ENCODE peak calls at places on chromosomes 6 and 20, in nine cellular contexts. One of them, this sample, is unnamed.

GRCh38 chr6:57097596-57097995 is 7.6 kb downstream of the ZNF451 start:
- DNase-seq in astrocyte of the spinal cord: no peak
- DNase-seq in heart left ventricle: no peak
- DNase-seq in pancreas: no peak
- DNase-seq in cardiac muscle cell: no peak
- DNase-seq in osteoblast: no peak
- DNase-seq in AG04450: no peak
- DNase-seq in Caco-2: no peak
- DNase-seq in ovary: no peak
- DNase-seq in this sample: no peak

GRCh38 chr20:58839474-58839874 is 11.2 kb downstream of the GNAS-AS1 start:
- DNase-seq in astrocyte of the spinal cord: peak
- DNase-seq in heart left ventricle: no peak
- DNase-seq in pancreas: peak
- DNase-seq in cardiac muscle cell: peak
- DNase-seq in osteoblast: peak
- DNase-seq in AG04450: no peak
- DNase-seq in Caco-2: peak
- DNase-seq in ovary: no peak
- DNase-seq in this sample: no peak

GRCh38 chr6:161406633-161407032 is 132.8 kb upstream of the AGPAT4 start:
- DNase-seq in astrocyte of the spinal cord: peak
- DNase-seq in heart left ventricle: no peak
- DNase-seq in pancreas: no peak
- DNase-seq in cardiac muscle cell: peak
- DNase-seq in osteoblast: no peak
- DNase-seq in AG04450: peak
- DNase-seq in Caco-2: no peak
- DNase-seq in ovary: no peak
- DNase-seq in this sample: peak

GRCh38 chr6:163449076-163449475 is 34.6 kb downstream of the QKI start:
- DNase-seq in astrocyte of the spinal cord: no peak
- DNase-seq in heart left ventricle: no peak
- DNase-seq in pancreas: no peak
- DNase-seq in cardiac muscle cell: no peak
- DNase-seq in osteoblast: no peak
- DNase-seq in AG04450: no peak
- DNase-seq in Caco-2: no peak
- DNase-seq in ovary: no peak
- DNase-seq in this sample: no peak

GRCh38 chr6:30122515-30122914 is 9.6 kb upstream of the TRIM31 start:
- DNase-seq in astrocyte of the spinal cord: no peak
- DNase-seq in heart left ventricle: no peak
- DNase-seq in pancreas: no peak
- DNase-seq in cardiac muscle cell: no peak
- DNase-seq in osteoblast: no peak
- DNase-seq in AG04450: no peak
- DNase-seq in Caco-2: no peak
- DNase-seq in ovary: no peak
- DNase-seq in this sample: no peak

GRCh38 chr20:34268851-34269668 is 27.8 kb downstream of the ASIP start:
- DNase-seq in astrocyte of the spinal cord: peak
- DNase-seq in heart left ventricle: peak
- DNase-seq in pancreas: no peak
- DNase-seq in cardiac muscle cell: peak
- DNase-seq in osteoblast: peak
- DNase-seq in AG04450: no peak
- DNase-seq in Caco-2: no peak
- DNase-seq in ovary: peak
- DNase-seq in this sample: no peak

GRCh38 chr6:7905416-7905815 is 5.2 kb downstream of the TXNDC5 start:
- DNase-seq in astrocyte of the spinal cord: no peak
- DNase-seq in heart left ventricle: no peak
- DNase-seq in pancreas: no peak
- DNase-seq in cardiac muscle cell: peak
- DNase-seq in osteoblast: peak
- DNase-seq in AG04450: no peak
- DNase-seq in Caco-2: no peak
- DNase-seq in ovary: no peak
- DNase-seq in this sample: no peak

GRCh38 chr20:17558154-17558940 is 11.5 kb upstream of the DSTN start:
- DNase-seq in astrocyte of the spinal cord: peak
- DNase-seq in heart left ventricle: no peak
- DNase-seq in pancreas: no peak
- DNase-seq in cardiac muscle cell: peak
- DNase-seq in osteoblast: peak
- DNase-seq in AG04450: peak
- DNase-seq in Caco-2: no peak
- DNase-seq in ovary: peak
- DNase-seq in this sample: no peak

GRCh38 chr6:129102741-129103140 is 219.8 kb downstream of the LAMA2 start:
- DNase-seq in astrocyte of the spinal cord: no peak
- DNase-seq in heart left ventricle: peak
- DNase-seq in pancreas: no peak
- DNase-seq in cardiac muscle cell: peak
- DNase-seq in osteoblast: no peak
- DNase-seq in AG04450: no peak
- DNase-seq in Caco-2: no peak
- DNase-seq in ovary: peak
- DNase-seq in this sample: no peak

GRCh38 chr6:149190228-149190831 is 127.2 kb upstream of the TAB2 start:
- DNase-seq in astrocyte of the spinal cord: peak
- DNase-seq in heart left ventricle: no peak
- DNase-seq in pancreas: no peak
- DNase-seq in cardiac muscle cell: peak
- DNase-seq in osteoblast: no peak
- DNase-seq in AG04450: no peak
- DNase-seq in Caco-2: peak
- DNase-seq in ovary: no peak
- DNase-seq in this sample: peak

GRCh38 chr6:168355716-168356522 is 36.3 kb upstream of the DACT2 start:
- DNase-seq in astrocyte of the spinal cord: no peak
- DNase-seq in heart left ventricle: no peak
- DNase-seq in pancreas: peak
- DNase-seq in cardiac muscle cell: peak
- DNase-seq in osteoblast: peak
- DNase-seq in AG04450: no peak
- DNase-seq in Caco-2: peak
- DNase-seq in ovary: peak
- DNase-seq in this sample: no peak

GRCh38 chr6:157966990-157967389 is 14.7 kb upstream of the SYNJ2 start:
- DNase-seq in astrocyte of the spinal cord: no peak
- DNase-seq in heart left ventricle: no peak
- DNase-seq in pancreas: no peak
- DNase-seq in cardiac muscle cell: no peak
- DNase-seq in osteoblast: no peak
- DNase-seq in AG04450: no peak
- DNase-seq in Caco-2: no peak
- DNase-seq in ovary: no peak
- DNase-seq in this sample: no peak

GRCh38 chr20:60224914-60225313 is 266.7 kb downstream of the CDH26 start:
- DNase-seq in astrocyte of the spinal cord: no peak
- DNase-seq in heart left ventricle: no peak
- DNase-seq in pancreas: no peak
- DNase-seq in cardiac muscle cell: no peak
- DNase-seq in osteoblast: no peak
- DNase-seq in AG04450: no peak
- DNase-seq in Caco-2: peak
- DNase-seq in ovary: no peak
- DNase-seq in this sample: no peak

DNA sequence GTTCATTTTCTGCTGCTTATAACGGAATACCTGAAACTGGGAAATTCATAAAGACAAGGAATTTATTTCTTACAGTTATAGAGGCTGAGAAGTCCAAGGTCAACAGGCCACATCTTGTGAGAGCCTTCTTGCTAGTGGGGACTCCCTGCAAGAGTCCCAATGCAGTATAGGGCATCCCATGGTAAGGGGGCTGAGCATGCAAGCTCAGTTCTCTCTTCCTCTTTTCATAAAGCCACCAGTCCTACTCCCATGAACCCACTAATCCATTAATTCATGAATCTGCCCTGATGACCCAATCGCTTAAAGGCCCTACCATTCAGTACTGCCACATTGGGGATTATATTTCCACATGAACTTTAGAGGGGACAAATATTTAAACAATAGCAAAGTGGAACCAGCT is 26.5 kb downstream of the CYB5R4 start:
- DNase-seq in astrocyte of the spinal cord: no peak
- DNase-seq in heart left ventricle: no peak
- DNase-seq in pancreas: no peak
- DNase-seq in cardiac muscle cell: no peak
- DNase-seq in osteoblast: no peak
- DNase-seq in AG04450: no peak
- DNase-seq in Caco-2: no peak
- DNase-seq in ovary: no peak
- DNase-seq in this sample: no peak
- H3K4me3 ChIP-seq in astrocyte of the spinal cord: no peak
- H3K4me3 ChIP-seq in heart left ventricle: no peak
- H3K4me3 ChIP-seq in pancreas: no peak
- H3K4me3 ChIP-seq in cardiac muscle cell: no peak
- H3K4me3 ChIP-seq in osteoblast: no peak
- H3K4me3 ChIP-seq in AG04450: no peak
- H3K4me3 ChIP-seq in Caco-2: no peak
- H3K4me3 ChIP-seq in ovary: no peak
- H3K4me3 ChIP-seq in this sample: no peak

GRCh38 chr6:43575772-43576551 is at the start of the genes POLH and XPO5:
- DNase-seq in astrocyte of the spinal cord: peak
- DNase-seq in heart left ventricle: peak
- DNase-seq in pancreas: peak
- DNase-seq in cardiac muscle cell: peak
- DNase-seq in osteoblast: peak
- DNase-seq in AG04450: peak
- DNase-seq in Caco-2: peak
- DNase-seq in ovary: peak
- DNase-seq in this sample: no peak
- TF ChIP-seq CTCF in astrocyte of the spinal cord: peak
- TF ChIP-seq CTCF in heart left ventricle: peak
- TF ChIP-seq CTCF in pancreas: no peak
- TF ChIP-seq CTCF in cardiac muscle cell: peak
- TF ChIP-seq CTCF in osteoblast: no peak
- TF ChIP-seq CTCF in AG04450: peak
- TF ChIP-seq CTCF in Caco-2: no peak
- TF ChIP-seq CTCF in ovary: no peak
- TF ChIP-seq CTCF in this sample: peak

GRCh38 chr6:150863213-150863928 is 2.1 kb upstream of the MTHFD1L start:
- DNase-seq in astrocyte of the spinal cord: no peak
- DNase-seq in heart left ventricle: no peak
- DNase-seq in pancreas: no peak
- DNase-seq in cardiac muscle cell: no peak
- DNase-seq in osteoblast: no peak
- DNase-seq in AG04450: no peak
- DNase-seq in Caco-2: no peak
- DNase-seq in ovary: no peak
- DNase-seq in this sample: no peak

GRCh38 chr6:150857062-150857905 is 8.2 kb upstream of the MTHFD1L start:
- DNase-seq in astrocyte of the spinal cord: peak
- DNase-seq in heart left ventricle: no peak
- DNase-seq in pancreas: no peak
- DNase-seq in cardiac muscle cell: peak
- DNase-seq in osteoblast: peak
- DNase-seq in AG04450: peak
- DNase-seq in Caco-2: no peak
- DNase-seq in ovary: no peak
- DNase-seq in this sample: peak

DNA sequence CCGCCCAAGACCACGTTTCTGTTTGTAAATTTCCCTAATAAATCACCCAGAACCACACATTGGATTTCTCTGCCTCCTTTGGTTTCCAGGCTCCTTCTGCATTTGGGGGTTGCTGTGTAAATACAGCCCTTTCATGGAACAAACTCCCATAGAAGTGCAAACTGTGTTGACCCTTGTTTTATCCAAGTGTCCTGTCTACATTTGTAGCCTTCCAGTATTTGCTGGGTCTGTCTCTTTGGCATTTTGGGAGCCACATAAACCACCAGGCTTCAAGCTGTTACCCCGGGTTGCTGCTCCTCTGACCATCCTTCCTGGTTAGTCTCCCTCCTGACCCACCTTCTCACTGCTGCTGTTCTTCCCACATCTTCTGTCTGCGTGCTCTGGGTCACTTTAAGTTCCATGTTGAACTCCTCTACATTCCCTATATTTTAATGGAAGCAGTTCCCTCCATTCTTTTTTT is 7.6 kb upstream of the MTHFD1L start:
- DNase-seq in astrocyte of the spinal cord: no peak
- DNase-seq in heart left ventricle: no peak
- DNase-seq in pancreas: no peak
- DNase-seq in cardiac muscle cell: no peak
- DNase-seq in osteoblast: peak
- DNase-seq in AG04450: no peak
- DNase-seq in Caco-2: no peak
- DNase-seq in ovary: no peak
- DNase-seq in this sample: no peak
- H3K4me3 ChIP-seq in astrocyte of the spinal cord: no peak
- H3K4me3 ChIP-seq in heart left ventricle: no peak
- H3K4me3 ChIP-seq in pancreas: no peak
- H3K4me3 ChIP-seq in cardiac muscle cell: no peak
- H3K4me3 ChIP-seq in osteoblast: peak
- H3K4me3 ChIP-seq in AG04450: peak
- H3K4me3 ChIP-seq in Caco-2: no peak
- H3K4me3 ChIP-seq in ovary: no peak
- H3K4me3 ChIP-seq in this sample: no peak

GRCh38 chr6:114735118-114735730 is 392.4 kb upstream of the HS3ST5 start:
- DNase-seq in astrocyte of the spinal cord: peak
- DNase-seq in heart left ventricle: no peak
- DNase-seq in pancreas: no peak
- DNase-seq in cardiac muscle cell: no peak
- DNase-seq in osteoblast: peak
- DNase-seq in AG04450: no peak
- DNase-seq in Caco-2: no peak
- DNase-seq in ovary: no peak
- DNase-seq in this sample: no peak
- TF ChIP-seq CTCF in astrocyte of the spinal cord: peak
- TF ChIP-seq CTCF in heart left ventricle: no peak
- TF ChIP-seq CTCF in pancreas: no peak
- TF ChIP-seq CTCF in cardiac muscle cell: no peak
- TF ChIP-seq CTCF in osteoblast: no peak
- TF ChIP-seq CTCF in AG04450: no peak
- TF ChIP-seq CTCF in Caco-2: no peak
- TF ChIP-seq CTCF in ovary: no peak
- TF ChIP-seq CTCF in this sample: no peak

GRCh38 chr6:4801491-4802118 is 25.4 kb downstream of the CDYL start:
- DNase-seq in astrocyte of the spinal cord: no peak
- DNase-seq in heart left ventricle: no peak
- DNase-seq in pancreas: no peak
- DNase-seq in cardiac muscle cell: no peak
- DNase-seq in osteoblast: no peak
- DNase-seq in AG04450: no peak
- DNase-seq in Caco-2: no peak
- DNase-seq in ovary: no peak
- DNase-seq in this sample: no peak
- H3K4me3 ChIP-seq in astrocyte of the spinal cord: no peak
- H3K4me3 ChIP-seq in heart left ventricle: no peak
- H3K4me3 ChIP-seq in pancreas: no peak
- H3K4me3 ChIP-seq in cardiac muscle cell: no peak
- H3K4me3 ChIP-seq in osteoblast: no peak
- H3K4me3 ChIP-seq in AG04450: no peak
- H3K4me3 ChIP-seq in Caco-2: no peak
- H3K4me3 ChIP-seq in ovary: no peak
- H3K4me3 ChIP-seq in this sample: no peak

GRCh38 chr6:88599561-88599960 is 363.9 kb downstream of the RNGTT start:
- DNase-seq in astrocyte of the spinal cord: no peak
- DNase-seq in heart left ventricle: no peak
- DNase-seq in pancreas: no peak
- DNase-seq in cardiac muscle cell: no peak
- DNase-seq in osteoblast: no peak
- DNase-seq in AG04450: no peak
- DNase-seq in Caco-2: peak
- DNase-seq in ovary: no peak
- DNase-seq in this sample: no peak
- TF ChIP-seq CTCF in astrocyte of the spinal cord: no peak
- TF ChIP-seq CTCF in heart left ventricle: no peak
- TF ChIP-seq CTCF in pancreas: no peak
- TF ChIP-seq CTCF in cardiac muscle cell: no peak
- TF ChIP-seq CTCF in osteoblast: no peak
- TF ChIP-seq CTCF in AG04450: no peak
- TF ChIP-seq CTCF in Caco-2: no peak
- TF ChIP-seq CTCF in ovary: no peak
- TF ChIP-seq CTCF in this sample: no peak

This sample was measured in epithelial cell of proximal tubule.